ENCODE peak calls at places on chromosomes 7 and 10, in four cellular contexts. One of them, this sample, is unnamed.
A peak's percentile ranks its signal among the peaks of the same experiment; 100 is the strongest.

GRCh38 chr10:33126742-33127141 is 168.7 kb upstream of the ITGB1 start:
- ATAC-seq in psoas muscle: no peak
- ATAC-seq in activated CD8-positive, alpha-beta T cell treated with anti-CD3 and anti-CD28 coated beads for 36 hours: peak; percentile 48
- ATAC-seq in effector memory CD8-positive, alpha-beta T cell: peak; percentile 63
- ATAC-seq in this sample: peak; percentile 91

GRCh38 chr10:120278069-120278468 is 179.0 kb upstream of the PLPP4 start:
- ATAC-seq in effector memory CD8-positive, alpha-beta T cell: no peak
- ATAC-seq in psoas muscle: no peak
- ATAC-seq in activated CD8-positive, alpha-beta T cell treated with anti-CD3 and anti-CD28 coated beads for 36 hours: no peak
- ATAC-seq in this sample: no peak

GRCh38 chr7:54880326-54880989 is 121.4 kb upstream of the SEC61G start:
- ATAC-seq in psoas muscle: no peak
- ATAC-seq in activated CD8-positive, alpha-beta T cell treated with anti-CD3 and anti-CD28 coated beads for 36 hours: no peak
- ATAC-seq in effector memory CD8-positive, alpha-beta T cell: no peak
- ATAC-seq in this sample: no peak

GRCh38 chr10:98267069-98267893 is 713 bp downstream of the LOXL4 start:
- ATAC-seq in activated CD8-positive, alpha-beta T cell treated with anti-CD3 and anti-CD28 coated beads for 36 hours: no peak
- ATAC-seq in psoas muscle: no peak
- ATAC-seq in effector memory CD8-positive, alpha-beta T cell: no peak
- ATAC-seq in this sample: no peak

GRCh38 chr10:88472540-88472939 is 110.6 kb downstream of the RNLS start:
- ATAC-seq in activated CD8-positive, alpha-beta T cell treated with anti-CD3 and anti-CD28 coated beads for 36 hours: no peak
- ATAC-seq in effector memory CD8-positive, alpha-beta T cell: no peak
- ATAC-seq in psoas muscle: no peak
- ATAC-seq in this sample: no peak

GRCh38 chr10:96211775-96212174 is 59.6 kb downstream of the BLNK start:
- ATAC-seq in psoas muscle: no peak
- ATAC-seq in activated CD8-positive, alpha-beta T cell treated with anti-CD3 and anti-CD28 coated beads for 36 hours: no peak
- ATAC-seq in effector memory CD8-positive, alpha-beta T cell: no peak
- ATAC-seq in this sample: no peak

GRCh38 chr7:143974457-143974856 is 19.8 kb downstream of the OR2F1 start:
- ATAC-seq in effector memory CD8-positive, alpha-beta T cell: no peak
- ATAC-seq in activated CD8-positive, alpha-beta T cell treated with anti-CD3 and anti-CD28 coated beads for 36 hours: no peak
- ATAC-seq in psoas muscle: no peak
- ATAC-seq in this sample: no peak

GRCh38 chr7:25786958-25787730 is 364.9 kb upstream of the NFE2L3 start:
- ATAC-seq in activated CD8-positive, alpha-beta T cell treated with anti-CD3 and anti-CD28 coated beads for 36 hours: no peak
- ATAC-seq in psoas muscle: no peak
- ATAC-seq in effector memory CD8-positive, alpha-beta T cell: no peak
- ATAC-seq in this sample: no peak

GRCh38 chr10:14162626-14163344 is 167.9 kb downstream of the FRMD4A start:
- ATAC-seq in psoas muscle: no peak
- ATAC-seq in effector memory CD8-positive, alpha-beta T cell: no peak
- ATAC-seq in activated CD8-positive, alpha-beta T cell treated with anti-CD3 and anti-CD28 coated beads for 36 hours: no peak
- ATAC-seq in this sample: no peak

GRCh38 chr10:126431816-126432215 is 43.5 kb upstream of the ADAM12 start:
- ATAC-seq in activated CD8-positive, alpha-beta T cell treated with anti-CD3 and anti-CD28 coated beads for 36 hours: no peak
- ATAC-seq in effector memory CD8-positive, alpha-beta T cell: no peak
- ATAC-seq in psoas muscle: no peak
- ATAC-seq in this sample: peak; percentile 3

GRCh38 chr10:71817831-71818268 is 33.2 kb downstream of the PSAP start:
- ATAC-seq in psoas muscle: peak; percentile 59
- ATAC-seq in effector memory CD8-positive, alpha-beta T cell: no peak
- ATAC-seq in activated CD8-positive, alpha-beta T cell treated with anti-CD3 and anti-CD28 coated beads for 36 hours: no peak
- ATAC-seq in this sample: no peak

GRCh38 chr10:3532644-3533043 is 252.4 kb downstream of the KLF6 start:
- ATAC-seq in psoas muscle: peak; percentile 37
- ATAC-seq in effector memory CD8-positive, alpha-beta T cell: no peak
- ATAC-seq in activated CD8-positive, alpha-beta T cell treated with anti-CD3 and anti-CD28 coated beads for 36 hours: no peak
- ATAC-seq in this sample: peak; percentile 46

GRCh38 chr7:50711271-50712175 is 71.2 kb downstream of the GRB10 start:
- ATAC-seq in psoas muscle: peak; percentile 85
- ATAC-seq in effector memory CD8-positive, alpha-beta T cell: peak; percentile 46
- ATAC-seq in activated CD8-positive, alpha-beta T cell treated with anti-CD3 and anti-CD28 coated beads for 36 hours: no peak
- ATAC-seq in this sample: no peak

GRCh38 chr7:95690367-95690947 is 81.9 kb upstream of the DYNC1I1 start:
- ATAC-seq in psoas muscle: peak; percentile 66
- ATAC-seq in effector memory CD8-positive, alpha-beta T cell: no peak
- ATAC-seq in activated CD8-positive, alpha-beta T cell treated with anti-CD3 and anti-CD28 coated beads for 36 hours: peak; percentile 55
- ATAC-seq in this sample: no peak

GRCh38 chr10:45395554-45395953 is 21.5 kb downstream of the ALOX5 start:
- ATAC-seq in activated CD8-positive, alpha-beta T cell treated with anti-CD3 and anti-CD28 coated beads for 36 hours: no peak
- ATAC-seq in effector memory CD8-positive, alpha-beta T cell: no peak
- ATAC-seq in psoas muscle: no peak
- ATAC-seq in this sample: no peak

GRCh38 chr10:74322565-74322964 is 171.5 kb downstream of the ADK start:
- ATAC-seq in activated CD8-positive, alpha-beta T cell treated with anti-CD3 and anti-CD28 coated beads for 36 hours: no peak
- ATAC-seq in effector memory CD8-positive, alpha-beta T cell: no peak
- ATAC-seq in psoas muscle: no peak
- ATAC-seq in this sample: no peak

GRCh38 chr7:32868116-32868515 is 23.4 kb downstream of the KBTBD2 start:
- ATAC-seq in activated CD8-positive, alpha-beta T cell treated with anti-CD3 and anti-CD28 coated beads for 36 hours: no peak
- ATAC-seq in effector memory CD8-positive, alpha-beta T cell: no peak
- ATAC-seq in psoas muscle: peak; percentile 54
- ATAC-seq in this sample: no peak

GRCh38 chr10:17255512-17255911 is 27.5 kb downstream of the VIM start:
- ATAC-seq in psoas muscle: no peak
- ATAC-seq in activated CD8-positive, alpha-beta T cell treated with anti-CD3 and anti-CD28 coated beads for 36 hours: no peak
- ATAC-seq in effector memory CD8-positive, alpha-beta T cell: no peak
- ATAC-seq in this sample: no peak

GRCh38 chr7:37482505-37482904 is 33.8 kb upstream of the ELMO1 start:
- ATAC-seq in activated CD8-positive, alpha-beta T cell treated with anti-CD3 and anti-CD28 coated beads for 36 hours: no peak
- ATAC-seq in effector memory CD8-positive, alpha-beta T cell: no peak
- ATAC-seq in psoas muscle: no peak
- ATAC-seq in this sample: no peak

GRCh38 chr7:23264916-23265458 is 18.4 kb downstream of the GPNMB start:
- ATAC-seq in psoas muscle: no peak
- ATAC-seq in activated CD8-positive, alpha-beta T cell treated with anti-CD3 and anti-CD28 coated beads for 36 hours: no peak
- ATAC-seq in effector memory CD8-positive, alpha-beta T cell: no peak
- ATAC-seq in this sample: peak; percentile 87